ENCODE peak calls at places on chromosome 15, in four cellular contexts. P is HepG2, R is A549, L is K562. B is an unnamed sample.

GRCh38 chr15:85752591-85752990 is 42.1 kb downstream of the KLHL25 start:
- DNase-seq in P (no peak), R (no peak), L (no peak), B (peak; percentile 35)

GRCh38 chr15:78977591-78978347 is 32.9 kb upstream of the CTSH start:
- DNase-seq in R (no peak), L (no peak), P (no peak), B (no peak)

GRCh38 chr15:64850778-64851502 is 9.2 kb downstream of the PLEKHO2 start:
- DNase-seq in L (no peak), P (no peak), R (no peak), B (no peak)

GRCh38 chr15:40500584-40501330 is 30.0 kb downstream of the CHST14 start:
- DNase-seq in R (no peak), L (no peak), P (no peak), B (no peak)

GRCh38 chr15:47588968-47589367 is 128.3 kb upstream of the SEMA6D start:
- DNase-seq in R (no peak), P (no peak), L (no peak), B (peak; percentile 23)

GRCh38 chr15:98881526-98882517 is 125.8 kb downstream of the PGPEP1L start:
- DNase-seq in P (peak; percentile 40), R (no peak), L (peak; percentile 44), B (no peak)

GRCh38 chr15:69480932-69481331 is 28.3 kb downstream of the RPLP1 start:
- DNase-seq in R (no peak), L (no peak), P (no peak), B (no peak)

GRCh38 chr15:95174880-95175279 is 943.5 kb downstream of the MCTP2 start:
- DNase-seq in R (no peak), P (no peak), L (no peak), B (no peak)

GRCh38 chr15:71329041-71329440 is 213.8 kb downstream of the THSD4 start:
- DNase-seq in R (no peak), L (no peak), P (no peak), B (no peak)

GRCh38 chr15:77533986-77534385 is 98.7 kb downstream of the LINGO1 start:
- DNase-seq in P (no peak), L (no peak), R (no peak), B (peak; percentile 19)

GRCh38 chr15:90818251-90819210 is 49.9 kb upstream of the FURIN start:
- DNase-seq in R (no peak), P (peak; percentile 22), L (no peak), B (peak; percentile 50)

GRCh38 chr15:91559066-91559465 is 294.4 kb upstream of the SLCO3A1 start:
- DNase-seq in L (no peak), P (peak; percentile 9), R (no peak), B (no peak)

GRCh38 chr15:89628791-89629715 is 26.2 kb downstream of the KIF7 start:
- DNase-seq in P (no peak), R (no peak), L (peak; percentile 13), B (no peak)

GRCh38 chr15:66692391-66692790 is 9.6 kb upstream of the SMAD6 start:
- DNase-seq in P (no peak), R (no peak), L (no peak), B (no peak)

GRCh38 chr15:65096481-65097385 is 18.3 kb downstream of the UBAP1L start:
- DNase-seq in L (no peak), R (no peak), P (no peak), B (no peak)

GRCh38 chr15:57565326-57565725 is 26.4 kb upstream of the MYZAP start:
- DNase-seq in P (no peak), R (no peak), L (no peak), B (peak; percentile 25)

GRCh38 chr15:66477011-66477410 is 20.6 kb downstream of the SNAPC5 start:
- DNase-seq in P (no peak), R (no peak), L (no peak), B (no peak)

GRCh38 chr15:67303490-67304363 is 49.1 kb downstream of the IQCH start:
- DNase-seq in L (peak; percentile 27), P (peak; percentile 49), R (peak; percentile 30), B (no peak)

GRCh38 chr15:57348081-57348480 is 28.2 kb upstream of the CGNL1 start:
- DNase-seq in R (no peak), L (no peak), P (no peak), B (no peak)

GRCh38 chr15:60829416-60829815 is 350.5 kb upstream of the ICE2 start:
- DNase-seq in R (no peak), P (no peak), L (no peak), B (no peak)

GRCh38 chr15:85725019-85725418 is 69.7 kb downstream of the KLHL25 start:
- DNase-seq in P (no peak), L (no peak), R (no peak), B (no peak)

GRCh38 chr15:55357774-55358173 is 38.8 kb downstream of the PIGB start:
- DNase-seq in R (no peak), L (no peak), P (no peak), B (no peak)

GRCh38 chr15:85973584-85974347 is 105.9 kb upstream of the AGBL1 start:
- DNase-seq in L (no peak), P (peak; percentile 6), R (no peak), B (peak; percentile 45)

GRCh38 chr15:37133619-37134018 is 33.3 kb upstream of the MEIS2 start:
- DNase-seq in L (no peak), P (no peak), R (no peak), B (no peak)

GRCh38 chr15:92663250-92663951 is 7.8 kb upstream of the FAM174B start:
- DNase-seq in L (no peak), P (no peak), R (no peak), B (no peak)

GRCh38 chr15:72532991-72533601 is 59.0 kb downstream of the ARIH1 start:
- DNase-seq in P (peak; percentile 12), L (no peak), R (no peak), B (peak; percentile 52)

GRCh38 chr15:68408971-68409370 is 23.0 kb downstream of the ITGA11 start:
- DNase-seq in R (no peak), P (no peak), L (no peak), B (no peak)

GRCh38 chr15:87575896-87576295 is 680.6 kb downstream of the NTRK3 start:
- DNase-seq in L (no peak), P (no peak), R (no peak), B (no peak)

GRCh38 chr15:78322243-78322642 is 17.9 kb upstream of the CRABP1 start:
- DNase-seq in P (no peak), L (no peak), R (no peak), B (no peak)

GRCh38 chr15:96327155-96327741 is 3.3 kb upstream of the NR2F2 start:
- DNase-seq in P (peak; percentile 81), R (peak; percentile 82), L (peak; percentile 76), B (no peak)

GRCh38 chr15:73051402-73051810 is 857 bp upstream of the NEO1 start:
- DNase-seq in P (no peak), R (peak; percentile 38), L (no peak), B (peak; percentile 47)

GRCh38 chr15:88256261-88257230 is at the start of gene NTRK3:
- DNase-seq in L (no peak), R (no peak), P (no peak), B (peak; percentile 63)

GRCh38 chr15:41561777-41562145 is 2.7 kb downstream of the TYRO3 start:
- DNase-seq in R (no peak), P (no peak), L (peak; percentile 40), B (peak; percentile 67)

GRCh38 chr15:45795487-45796069 is 160.7 kb downstream of the SQOR start:
- DNase-seq in R (no peak), L (no peak), P (peak; percentile 52), B (peak; percentile 46)

GRCh38 chr15:72866086-72866646 is 82.6 kb upstream of the ADPGK start:
- DNase-seq in P (no peak), R (no peak), L (no peak), B (no peak)

GRCh38 chr15:96345560-96346389 is 15.3 kb downstream of the NR2F2 start:
- DNase-seq in L (no peak), R (peak; percentile 94), P (peak; percentile 47), B (peak; percentile 49)

GRCh38 chr15:56042982-56043980 is 49.9 kb upstream of the NEDD4 start:
- DNase-seq in P (peak; percentile 52), R (no peak), L (no peak), B (no peak)

GRCh38 chr15:34252545-34252944 is 27.7 kb downstream of the EMC4 start:
- DNase-seq in R (no peak), L (peak; percentile 30), P (no peak), B (no peak)

GRCh38 chr15:23687143-23687470 is at the start of gene NDN:
- DNase-seq in R (no peak), L (peak; percentile 68), P (no peak), B (peak; percentile 69)

DNA sequence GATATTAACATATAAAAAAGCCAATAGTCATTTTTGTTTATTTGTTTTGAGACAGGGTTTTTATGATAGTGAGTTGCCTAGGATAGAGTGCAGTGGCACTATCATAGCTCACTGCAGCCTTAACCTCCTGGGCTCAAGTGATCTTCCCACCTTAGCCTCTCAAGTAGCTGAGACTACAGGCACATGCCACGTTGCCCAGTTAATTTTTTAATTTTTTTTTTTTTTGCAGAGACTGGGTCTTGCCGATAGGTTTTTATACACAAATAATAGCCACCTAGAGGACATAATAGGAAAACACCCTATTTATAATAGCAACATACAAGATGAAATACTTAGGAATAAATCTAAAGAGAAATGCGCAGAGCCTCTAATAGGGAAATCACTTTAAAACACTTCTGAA is 13.3 kb downstream of the EIF3J start:
- DNase-seq in P (no peak), L (no peak), R (no peak), B (no peak)
- TF ChIP-seq NR3C1 in P (no peak), L (no peak), R (no peak), B (no peak)

DNA sequence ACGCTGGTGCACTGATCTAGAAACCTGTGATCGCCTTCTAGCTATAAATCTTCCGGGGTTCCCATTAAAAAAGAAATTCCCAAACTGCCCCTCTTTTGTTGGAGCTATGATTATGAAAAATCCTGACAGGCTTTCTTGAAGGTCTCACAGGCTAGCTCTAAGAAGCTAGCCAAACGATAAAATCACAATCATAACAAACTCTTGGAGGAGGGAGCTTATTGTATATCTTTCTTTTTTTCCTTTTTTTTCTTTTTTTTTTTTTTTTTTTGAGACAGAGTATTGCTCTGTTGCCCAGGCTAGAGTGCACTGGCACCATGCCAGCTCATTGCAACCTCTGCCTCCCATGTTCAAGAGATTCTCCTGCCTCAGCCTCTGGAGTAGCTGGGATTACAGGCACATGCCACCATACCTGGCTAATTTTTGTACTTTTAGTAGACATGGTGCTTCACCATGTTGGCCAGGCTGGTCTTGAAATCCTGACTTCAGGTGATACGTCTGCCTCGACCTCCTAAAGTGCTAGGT is 72.0 kb downstream of the MYO1E start:
- DNase-seq in L (no peak), R (no peak), P (no peak), B (no peak)
- TF ChIP-seq NR3C1 in L (no peak), R (no peak), P (no peak), B (no peak)

GRCh38 chr15:63597033-63597790 is at the start of gene FBXL22:
- DNase-seq in L (no peak), R (no peak), P (no peak), B (no peak)
- TF ChIP-seq NR3C1 in L (no peak), R (no peak), P (no peak), B (no peak)

DNA sequence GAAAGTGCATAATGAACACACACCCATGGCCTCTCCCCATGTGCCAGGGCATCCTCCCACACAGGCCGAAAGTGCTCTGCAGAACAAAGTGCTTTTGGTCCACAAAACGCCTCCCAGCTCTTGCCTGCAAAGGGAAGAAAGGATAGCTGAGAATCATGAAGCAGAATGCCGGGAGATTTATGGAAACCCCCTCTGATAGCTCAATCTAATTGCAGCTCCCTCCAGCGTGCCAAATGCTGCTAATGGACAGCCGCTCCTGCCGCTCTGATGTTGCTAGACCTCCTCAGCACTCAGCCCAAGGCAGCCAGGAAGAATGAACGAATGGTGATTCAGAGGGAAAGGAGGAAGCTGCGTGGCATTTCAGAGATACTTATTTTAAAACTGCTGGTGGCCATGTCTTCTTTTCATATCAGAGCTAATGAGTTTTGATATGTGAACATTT is 145.3 kb downstream of the TJP1 start:
- DNase-seq in L (no peak), R (no peak), P (no peak), B (no peak)
- TF ChIP-seq NR3C1 in L (no peak), R (no peak), P (no peak), B (no peak)

GRCh38 chr15:63048986-63049665 is 6.6 kb downstream of the TPM1 start:
- DNase-seq in R (no peak), P (peak; percentile 67), L (peak; percentile 57), B (peak; percentile 51)
- TF ChIP-seq NR3C1 in R (no peak), P (no peak), L (no peak), B (no peak)

B was measured in WTC11.